ENCODE peak calls at places on chromosomes 7 and 10, in five cellular contexts. One of them, this sample, is unnamed.

GRCh38 chr10:113053881-113054280 is 103.8 kb downstream of the TCF7L2 start:
- DNase-seq in sigmoid colon: peak; percentile 48
- DNase-seq in astrocyte: peak; percentile 72
- DNase-seq in colonic mucosa: no peak
- DNase-seq in aorta: no peak
- DNase-seq in this sample: peak; percentile 99

GRCh38 chr7:84669177-84669732 is 474.7 kb upstream of the SEMA3A start:
- DNase-seq in sigmoid colon: no peak
- DNase-seq in astrocyte: no peak
- DNase-seq in colonic mucosa: no peak
- DNase-seq in aorta: no peak
- DNase-seq in this sample: no peak

GRCh38 chr10:58438986-58439385 is 53.8 kb downstream of the TFAM start:
- DNase-seq in sigmoid colon: no peak
- DNase-seq in astrocyte: no peak
- DNase-seq in colonic mucosa: no peak
- DNase-seq in aorta: no peak
- DNase-seq in this sample: no peak

GRCh38 chr7:3455826-3456444 is 154.9 kb downstream of the SDK1 start:
- DNase-seq in sigmoid colon: no peak
- DNase-seq in astrocyte: peak; percentile 52
- DNase-seq in colonic mucosa: no peak
- DNase-seq in aorta: no peak
- DNase-seq in this sample: no peak

GRCh38 chr10:121078672-121079102 is 227.5 kb downstream of the WDR11 start:
- DNase-seq in sigmoid colon: no peak
- DNase-seq in astrocyte: peak; percentile 56
- DNase-seq in colonic mucosa: peak; percentile 54
- DNase-seq in aorta: no peak
- DNase-seq in this sample: no peak

GRCh38 chr7:151702961-151703360 is 174.0 kb downstream of the PRKAG2 start:
- DNase-seq in sigmoid colon: no peak
- DNase-seq in astrocyte: no peak
- DNase-seq in colonic mucosa: no peak
- DNase-seq in aorta: no peak
- DNase-seq in this sample: no peak

GRCh38 chr10:43396928-43397624 is 11.9 kb downstream of the HNRNPF start:
- DNase-seq in sigmoid colon: peak; percentile 94
- DNase-seq in astrocyte: peak; percentile 67
- DNase-seq in colonic mucosa: peak; percentile 93
- DNase-seq in aorta: peak; percentile 93
- DNase-seq in this sample: peak; percentile 92

GRCh38 chr10:92822060-92822634 is 26.2 kb upstream of the EXOC6 start:
- DNase-seq in sigmoid colon: no peak
- DNase-seq in astrocyte: peak; percentile 88
- DNase-seq in colonic mucosa: no peak
- DNase-seq in aorta: no peak
- DNase-seq in this sample: peak; percentile 76

GRCh38 chr7:101995121-101995520 is 177.7 kb downstream of the CUX1 start:
- DNase-seq in sigmoid colon: no peak
- DNase-seq in astrocyte: no peak
- DNase-seq in colonic mucosa: no peak
- DNase-seq in aorta: no peak
- DNase-seq in this sample: no peak

GRCh38 chr10:77049896-77050295 is 587.7 kb downstream of the KCNMA1 start:
- DNase-seq in sigmoid colon: no peak
- DNase-seq in astrocyte: peak; percentile 48
- DNase-seq in colonic mucosa: no peak
- DNase-seq in aorta: no peak
- DNase-seq in this sample: no peak

GRCh38 chr7:26624839-26625238 is 239.6 kb downstream of the SKAP2 start:
- DNase-seq in sigmoid colon: no peak
- DNase-seq in astrocyte: no peak
- DNase-seq in colonic mucosa: no peak
- DNase-seq in aorta: no peak
- DNase-seq in this sample: no peak

GRCh38 chr10:132388901-132389630 is 7.9 kb upstream of the PWWP2B start:
- DNase-seq in sigmoid colon: peak; percentile 81
- DNase-seq in astrocyte: no peak
- DNase-seq in colonic mucosa: peak; percentile 34
- DNase-seq in aorta: peak; percentile 78
- DNase-seq in this sample: no peak

GRCh38 chr7:47988496-47989386 is 9.3 kb upstream of the HUS1 start:
- DNase-seq in sigmoid colon: no peak
- DNase-seq in astrocyte: no peak
- DNase-seq in colonic mucosa: no peak
- DNase-seq in aorta: no peak
- DNase-seq in this sample: peak; percentile 28

GRCh38 chr7:105902325-105902911 is 26.0 kb upstream of the ATXN7L1 start:
- DNase-seq in sigmoid colon: no peak
- DNase-seq in astrocyte: no peak
- DNase-seq in colonic mucosa: no peak
- DNase-seq in aorta: no peak
- DNase-seq in this sample: no peak

GRCh38 chr10:103449208-103450144 is 2.7 kb downstream of the CALHM2 start:
- DNase-seq in sigmoid colon: no peak
- DNase-seq in astrocyte: no peak
- DNase-seq in colonic mucosa: no peak
- DNase-seq in aorta: no peak
- DNase-seq in this sample: no peak

GRCh38 chr10:120508393-120508792 is 51.4 kb downstream of the PLPP4 start:
- DNase-seq in sigmoid colon: no peak
- DNase-seq in astrocyte: peak; percentile 99
- DNase-seq in colonic mucosa: no peak
- DNase-seq in aorta: no peak
- DNase-seq in this sample: no peak

GRCh38 chr10:101568054-101568745 is 19.9 kb downstream of the POLL start:
- DNase-seq in sigmoid colon: peak; percentile 52
- DNase-seq in astrocyte: no peak
- DNase-seq in colonic mucosa: no peak
- DNase-seq in aorta: no peak
- DNase-seq in this sample: no peak

GRCh38 chr7:7427363-7427762 is 108.3 kb downstream of the COL28A1 start:
- DNase-seq in sigmoid colon: no peak
- DNase-seq in astrocyte: no peak
- DNase-seq in colonic mucosa: no peak
- DNase-seq in aorta: no peak
- DNase-seq in this sample: no peak

GRCh38 chr10:123800299-123800698 is 91.3 kb downstream of the CPXM2 start:
- DNase-seq in sigmoid colon: no peak
- DNase-seq in astrocyte: peak; percentile 15
- DNase-seq in colonic mucosa: peak; percentile 4
- DNase-seq in aorta: no peak
- DNase-seq in this sample: no peak

GRCh38 chr7:115357213-115357999 is 435.5 kb downstream of the MDFIC start:
- DNase-seq in sigmoid colon: no peak
- DNase-seq in astrocyte: peak; percentile 64
- DNase-seq in colonic mucosa: peak; percentile 17
- DNase-seq in aorta: no peak
- DNase-seq in this sample: no peak

GRCh38 chr10:43079823-43080222 is 3.0 kb downstream of the RET start:
- DNase-seq in sigmoid colon: no peak
- DNase-seq in astrocyte: no peak
- DNase-seq in colonic mucosa: no peak
- DNase-seq in aorta: no peak
- DNase-seq in this sample: no peak

GRCh38 chr7:117673367-117673766 is 193.5 kb downstream of the CFTR start:
- DNase-seq in sigmoid colon: no peak
- DNase-seq in astrocyte: peak; percentile 16
- DNase-seq in colonic mucosa: peak; percentile 62
- DNase-seq in aorta: no peak
- DNase-seq in this sample: no peak
- H3K4me3 ChIP-seq in sigmoid colon: no peak overlapping the region
- H3K4me3 ChIP-seq in astrocyte: no peak overlapping the region
- H3K4me3 ChIP-seq in colonic mucosa: no peak overlapping the region
- H3K4me3 ChIP-seq in aorta: no peak overlapping the region
- H3K4me3 ChIP-seq in this sample: no peak overlapping the region

GRCh38 chr7:117269895-117270294 is 53.0 kb downstream of the WNT2 start:
- DNase-seq in sigmoid colon: no peak
- DNase-seq in astrocyte: peak; percentile 88
- DNase-seq in colonic mucosa: no peak
- DNase-seq in aorta: no peak
- DNase-seq in this sample: no peak
- H3K4me1 ChIP-seq in sigmoid colon: no peaks in the 10 kb centered on the region
- H3K4me1 ChIP-seq in astrocyte: peaks cover 19% of the 10 kb centered on the region
- H3K4me1 ChIP-seq in colonic mucosa: no peaks in the 10 kb centered on the region
- H3K4me1 ChIP-seq in aorta: no peaks in the 10 kb centered on the region
- H3K4me1 ChIP-seq in this sample: no peaks in the 10 kb centered on the region

GRCh38 chr10:99544322-99544721 is 11.6 kb downstream of the NKX2-3 start:
- DNase-seq in sigmoid colon: no peak
- DNase-seq in astrocyte: no peak
- DNase-seq in colonic mucosa: no peak
- DNase-seq in aorta: no peak
- DNase-seq in this sample: no peak
- H3K27me3 ChIP-seq in sigmoid colon: peaks cover 5% of the 10 kb centered on the region
- H3K27me3 ChIP-seq in astrocyte: peaks cover 65% of the 10 kb centered on the region
- H3K27me3 ChIP-seq in colonic mucosa: peaks cover 25% of the 10 kb centered on the region
- H3K27me3 ChIP-seq in aorta: no peaks in the 10 kb centered on the region
- H3K27me3 ChIP-seq in this sample: no peaks in the 10 kb centered on the region

GRCh38 chr10:12710594-12711343 is 290.7 kb downstream of the CCDC3 start:
- DNase-seq in sigmoid colon: peak; percentile 88
- DNase-seq in astrocyte: peak; percentile 56
- DNase-seq in colonic mucosa: peak; percentile 81
- DNase-seq in aorta: peak; percentile 94
- DNase-seq in this sample: peak; percentile 76
- H3K4me3 ChIP-seq in sigmoid colon: no peak overlapping the region
- H3K4me3 ChIP-seq in astrocyte: no peak overlapping the region
- H3K4me3 ChIP-seq in colonic mucosa: no peak overlapping the region
- H3K4me3 ChIP-seq in aorta: no peak overlapping the region
- H3K4me3 ChIP-seq in this sample: no peak overlapping the region

DNA sequence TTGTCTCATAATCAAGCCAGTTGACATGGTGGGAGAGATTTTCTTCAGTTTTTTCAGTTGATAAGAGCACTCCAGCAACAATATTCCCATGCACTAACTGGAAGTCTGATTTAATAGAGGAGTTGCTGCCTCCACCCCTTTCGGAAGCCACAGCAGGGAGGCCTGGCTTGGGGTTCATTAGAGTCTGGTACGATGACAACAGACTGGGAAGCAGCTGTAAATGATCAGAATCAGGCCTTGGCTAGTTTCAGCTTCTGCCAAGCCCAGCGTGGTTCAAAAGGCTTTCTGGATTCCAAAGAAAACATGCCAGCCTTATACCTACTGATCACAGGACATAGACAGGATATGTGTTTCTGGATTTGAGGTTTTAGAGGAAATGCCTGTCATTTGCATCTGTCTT is 274.0 kb downstream of the CSTF2T start:
- DNase-seq in sigmoid colon: no peak
- DNase-seq in astrocyte: peak; percentile 24
- DNase-seq in colonic mucosa: no peak
- DNase-seq in aorta: no peak
- DNase-seq in this sample: no peak
- H3K4me1 ChIP-seq in sigmoid colon: peaks cover 13% of the 10 kb centered on the region
- H3K4me1 ChIP-seq in astrocyte: no peaks in the 10 kb centered on the region
- H3K4me1 ChIP-seq in colonic mucosa: peaks cover 6% of the 10 kb centered on the region
- H3K4me1 ChIP-seq in aorta: peaks cover 11% of the 10 kb centered on the region
- H3K4me1 ChIP-seq in this sample: no peaks in the 10 kb centered on the region

DNA sequence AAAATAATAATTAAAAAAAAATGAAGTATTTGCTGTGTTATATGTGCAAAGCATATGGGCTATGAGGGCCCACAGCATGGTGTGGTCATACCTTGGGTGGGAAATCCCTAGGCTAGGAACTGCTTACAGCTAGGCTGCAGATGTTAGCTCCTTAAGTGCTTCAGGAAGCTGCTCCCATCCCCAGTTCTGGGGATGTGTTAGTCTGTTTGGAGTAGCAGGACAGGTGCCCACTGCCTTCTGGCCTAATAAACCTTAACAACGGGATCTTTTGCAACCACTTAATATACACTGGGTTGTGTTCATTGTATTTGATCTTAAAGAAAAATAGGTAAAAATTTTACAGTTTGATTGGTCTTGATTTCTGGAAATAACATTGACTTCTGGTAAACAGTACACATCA is 46.3 kb downstream of the HK1 start:
- DNase-seq in sigmoid colon: no peak
- DNase-seq in astrocyte: no peak
- DNase-seq in colonic mucosa: no peak
- DNase-seq in aorta: no peak
- DNase-seq in this sample: no peak
- H3K27me3 ChIP-seq in sigmoid colon: no peaks in the 10 kb centered on the region
- H3K27me3 ChIP-seq in astrocyte: no peaks in the 10 kb centered on the region
- H3K27me3 ChIP-seq in colonic mucosa: no peaks in the 10 kb centered on the region
- H3K27me3 ChIP-seq in aorta: no peaks in the 10 kb centered on the region
- H3K27me3 ChIP-seq in this sample: no peaks in the 10 kb centered on the region

GRCh38 chr10:9160275-9160674 is 1105.8 kb downstream of the GATA3 start:
- DNase-seq in sigmoid colon: no peak
- DNase-seq in astrocyte: no peak
- DNase-seq in colonic mucosa: no peak
- DNase-seq in aorta: no peak
- DNase-seq in this sample: no peak
- H3K4me3 ChIP-seq in sigmoid colon: no peak overlapping the region
- H3K4me3 ChIP-seq in astrocyte: no peak overlapping the region
- H3K4me3 ChIP-seq in colonic mucosa: no peak overlapping the region
- H3K4me3 ChIP-seq in aorta: no peak overlapping the region
- H3K4me3 ChIP-seq in this sample: no peak overlapping the region

This sample was measured in HAP-1.